ENCODE peak calls at places on chromosomes 1 and 21, in four cellular contexts. D is B cell, E is right lobe of liver, L is heart right ventricle. F is an unnamed sample.

GRCh38 chr21:42959754-42960153 is 14.6 kb upstream of the PKNOX1 start:
- ATAC-seq in L (no peak), D (no peak), E (no peak), F (no peak)

GRCh38 chr1:169924829-169925228 is 31.1 kb upstream of the SCYL3 start:
- ATAC-seq in D (no peak), E (no peak), L (no peak), F (no peak)

GRCh38 chr1:212119863-212120262 is 84.3 kb downstream of the DTL start:
- ATAC-seq in L (no peak), D (no peak), E (peak; percentile 72), F (no peak)

GRCh38 chr1:156444407-156445001 is 56.1 kb downstream of the MEF2D start:
- ATAC-seq in L (no peak), D (no peak), E (no peak), F (no peak)

GRCh38 chr1:161119017-161119378 is 1.1 kb downstream of the NIT1 start:
- ATAC-seq in E (peak; percentile 25), D (no peak), L (peak; percentile 14), F (no peak)

GRCh38 chr1:10897321-10897980 is 101.0 kb upstream of the CASZ1 start:
- ATAC-seq in D (no peak), E (no peak), L (no peak), F (no peak)

GRCh38 chr21:43929217-43929971 is 64.4 kb downstream of the AGPAT3 start:
- ATAC-seq in E (peak; percentile 73), L (peak; percentile 90), D (no peak), F (peak; percentile 5)

GRCh38 chr1:209600541-209600940 is 17.0 kb downstream of the CAMK1G start:
- ATAC-seq in D (no peak), E (no peak), L (no peak), F (no peak)

GRCh38 chr1:10032590-10033358 is at the start of gene UBE4B:
- ATAC-seq in E (peak; percentile 99), D (peak; percentile 94), L (peak; percentile 100), F (peak; percentile 98)

GRCh38 chr1:109655624-109656519 is at the start of gene GSTM4:
- ATAC-seq in E (peak; percentile 97), L (peak; percentile 95), D (peak; percentile 96), F (peak; percentile 94)

GRCh38 chr1:35499652-35500176 is 57.5 kb downstream of the KIAA0319L start:
- ATAC-seq in E (peak; percentile 21), D (no peak), L (no peak), F (no peak)

GRCh38 chr1:222373831-222374603 is 173.9 kb downstream of the HHIPL2 start:
- ATAC-seq in L (no peak), D (no peak), E (no peak), F (no peak)

GRCh38 chr1:63321788-63322247 is 549 bp upstream of the FOXD3 start:
- ATAC-seq in L (no peak), D (peak; percentile 15), E (no peak), F (no peak)

GRCh38 chr1:27108588-27108987 is 46.3 kb downstream of the SLC9A1 start:
- ATAC-seq in E (peak; percentile 86), D (no peak), L (no peak), F (no peak)

GRCh38 chr1:218785928-218786327 is 387.8 kb upstream of the LYPLAL1 start:
- ATAC-seq in D (no peak), E (peak; percentile 88), L (peak; percentile 77), F (peak; percentile 53)

GRCh38 chr21:45366931-45367401 is 38.0 kb upstream of the COL18A1 start:
- ATAC-seq in D (no peak), L (peak; percentile 37), E (peak; percentile 23), F (peak; percentile 4)

GRCh38 chr1:48654606-48655210 is 122.0 kb downstream of the BEND5 start:
- ATAC-seq in E (no peak), L (peak; percentile 73), D (no peak), F (no peak)

GRCh38 chr1:203405703-203406430 is 54.9 kb upstream of the FMOD start:
- ATAC-seq in L (no peak), E (no peak), D (no peak), F (peak; percentile 10)

GRCh38 chr1:20644416-20644815 is 11.2 kb downstream of the PINK1 start:
- ATAC-seq in D (no peak), E (no peak), L (no peak), F (no peak)

GRCh38 chr1:204227996-204228785 is 14.4 kb upstream of the GOLT1A start:
- ATAC-seq in E (no peak), L (no peak), D (no peak), F (no peak)

GRCh38 chr1:18599096-18599495 is 31.6 kb upstream of the PAX7 start:
- ATAC-seq in D (no peak), E (no peak), L (no peak), F (no peak)

GRCh38 chr1:211323156-211324063 is 3.2 kb upstream of the TRAF5 start:
- ATAC-seq in D (peak; percentile 56), L (peak; percentile 38), E (peak; percentile 83), F (no peak)

DNA sequence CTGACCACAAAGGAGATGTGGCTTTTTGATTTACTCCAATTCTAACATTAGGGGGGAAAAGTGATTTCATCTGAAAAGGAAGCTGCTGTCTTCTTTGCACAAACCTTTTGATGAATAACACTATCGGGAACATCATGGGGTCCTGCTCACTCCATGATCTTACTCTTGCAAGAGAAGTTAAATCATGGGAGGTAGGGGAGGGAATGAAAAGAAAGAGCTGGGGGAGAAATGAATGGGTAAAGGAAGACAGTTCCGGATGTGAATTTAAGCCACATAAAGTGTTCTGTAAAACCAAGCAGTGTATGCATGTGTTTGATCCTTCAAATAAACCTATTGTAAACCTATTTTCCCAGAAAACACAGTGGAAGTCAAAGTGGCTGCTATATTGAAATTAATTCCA is 161.9 kb downstream of the GABPA start:
- ATAC-seq in E (no peak), L (no peak), D (no peak), F (no peak)
- TF ChIP-seq CTCF in E (no peak), L (no peak), D (no peak), F (no peak)

DNA sequence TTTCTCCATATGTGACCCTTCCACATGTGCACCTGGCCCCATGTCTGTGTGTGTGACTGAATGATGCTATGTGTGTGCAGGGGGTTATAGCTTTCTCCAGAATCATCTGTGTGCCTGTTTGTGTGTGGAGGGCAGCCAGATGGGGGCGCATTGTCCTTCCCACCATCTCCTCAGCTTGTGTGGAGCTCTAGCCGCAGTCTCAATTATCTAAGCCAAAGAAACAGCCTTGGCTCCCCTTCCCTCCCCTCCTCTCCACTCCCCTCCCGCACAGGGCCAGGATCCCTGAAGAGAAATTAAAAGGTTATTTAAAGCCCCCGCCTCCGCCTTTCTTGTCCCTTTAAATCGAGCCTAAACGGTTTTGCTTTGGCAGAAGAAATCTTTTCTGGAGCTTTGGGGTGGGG is 1.8 kb upstream of the DMBX1 start:
- ATAC-seq in L (no peak), D (no peak), E (no peak), F (no peak)
- TF ChIP-seq CTCF in L (no peak), D (no peak), E (no peak), F (no peak)

GRCh38 chr1:2821970-2822620 is 20.6 kb upstream of the TTC34 start:
- ATAC-seq in D (peak; percentile 21), L (peak; percentile 75), E (peak; percentile 94), F (no peak)
- TF ChIP-seq CTCF in D (peak; percentile 25), L (peak; percentile 65), E (peak; percentile 60), F (no peak)

GRCh38 chr1:173253046-173253445 is 45.9 kb upstream of the TNFSF4 start:
- ATAC-seq in D (no peak), E (no peak), L (no peak), F (no peak)
- TF ChIP-seq CTCF in D (no peak), E (no peak), L (no peak), F (no peak)

F was measured in gastroesophageal sphincter.